ENCODE peak calls at places on chromosomes 7 and 10, in nine cellular contexts. I, J, W, E, P, H, L, M and O are unnamed samples.

GRCh38 chr10:16909271-16909767 is 92.1 kb upstream of the RSU1 start:
- DNase-seq in P (no peak), J (no peak), W (no peak), H (no peak), I (no peak), M (no peak), E (no peak), L (no peak), O (no peak)

GRCh38 chr7:122143376-122143750 is 686 bp downstream of the AASS start:
- DNase-seq in L (peak; percentile 21), M (no peak), H (peak; percentile 53), W (no peak), I (no peak), J (peak; percentile 14), P (no peak), E (no peak), O (no peak)

GRCh38 chr10:79196470-79197461 is 128.0 kb downstream of the ZMIZ1 start:
- DNase-seq in J (peak; percentile 85), L (peak; percentile 67), I (no peak), W (peak; percentile 36), P (peak; percentile 72), H (peak; percentile 85), E (peak; percentile 82), M (peak; percentile 82), O (peak; percentile 66)

GRCh38 chr7:127628445-127628844 is 10.5 kb upstream of the PAX4 start:
- DNase-seq in H (no peak), I (no peak), E (no peak), J (no peak), M (no peak), W (no peak), P (no peak), L (no peak), O (no peak)

GRCh38 chr10:4590807-4591206 is 235.2 kb upstream of the AKR1E2 start:
- DNase-seq in E (no peak), P (no peak), L (no peak), M (no peak), H (no peak), W (no peak), I (no peak), J (no peak), O (no peak)

GRCh38 chr7:28296571-28297483 is 115.5 kb upstream of the CREB5 start:
- DNase-seq in H (peak; percentile 61), P (peak; percentile 41), W (peak; percentile 55), L (peak; percentile 7), I (no peak), M (no peak), J (peak; percentile 71), E (no peak), O (no peak)

GRCh38 chr7:16851829-16852228 is 30.0 kb downstream of the AGR3 start:
- DNase-seq in M (no peak), I (no peak), W (no peak), P (no peak), H (no peak), E (no peak), L (no peak), J (no peak), O (peak; percentile 2)

GRCh38 chr7:41045556-41046123 is 657.2 kb downstream of the INHBA start:
- DNase-seq in I (no peak), J (no peak), P (no peak), E (peak; percentile 63), W (peak; percentile 22), H (no peak), M (no peak), L (no peak), O (no peak)

GRCh38 chr7:101746311-101746710 is 71.1 kb upstream of the CUX1 start:
- DNase-seq in J (no peak), I (no peak), H (no peak), E (no peak), W (no peak), L (no peak), P (no peak), M (no peak), O (no peak)